ENCODE peak calls at places on chromosomes 5 and 9, in ten cellular contexts. O is AG04450; F is Peyer's patch; N is stimulated activated CD8-positive, alpha-beta memory T cell treated with anti-CD3 and anti-CD28 coated beads, Interleukin-7, amount 100 ng/mL, for 24 hours; Y is D341Med; X is cardiac muscle cell; M is choroid plexus epithelial cell; P is right lobe of liver; E is activated T-cell treated with anti-CD3 and anti-CD28 coated beads for 48 hours; S is CD8-positive, alpha-beta T cell. V is an unnamed sample.

GRCh38 chr9:84374516-84374915 is 34.0 kb upstream of the SLC28A3 start:
- DNase-seq in O (no peak), F (no peak), N (no peak), Y (peak), X (no peak), M (peak), P (no peak), E (no peak), S (no peak), V (no peak)

GRCh38 chr5:9742848-9743247 is 112.7 kb upstream of the TAS2R1 start:
- DNase-seq in O (no peak), F (no peak), N (no peak), Y (no peak), X (no peak), M (no peak), P (no peak), E (no peak), S (no peak), V (no peak)

GRCh38 chr5:136619556-136619955 is 254.2 kb upstream of the TRPC7 start:
- DNase-seq in O (no peak), F (no peak), N (no peak), Y (no peak), X (no peak), M (peak), P (no peak), E (no peak), S (no peak), V (no peak)

GRCh38 chr5:138459311-138459710 is 6.0 kb upstream of the EGR1 start:
- DNase-seq in O (no peak), F (peak), N (peak), Y (no peak), X (no peak), M (no peak), P (no peak), E (peak), S (peak), V (no peak)

GRCh38 chr5:173012882-173013281 is 29.3 kb downstream of the ATP6V0E1 start:
- DNase-seq in O (no peak), F (no peak), N (no peak), Y (no peak), X (no peak), M (peak), P (peak), E (no peak), S (no peak), V (no peak)

GRCh38 chr5:156174225-156174624 is 152.7 kb upstream of the SGCD start:
- DNase-seq in O (no peak), F (no peak), N (no peak), Y (no peak), X (no peak), M (no peak), P (no peak), E (no peak), S (no peak), V (no peak)

GRCh38 chr5:139912804-139913203 is 117.2 kb downstream of the PSD2 start:
- DNase-seq in O (no peak), F (no peak), N (no peak), Y (peak), X (peak), M (no peak), P (no peak), E (no peak), S (no peak), V (no peak)

GRCh38 chr9:91746904-91747303 is 203.1 kb downstream of the ROR2 start:
- DNase-seq in O (no peak), F (no peak), N (no peak), Y (no peak), X (no peak), M (peak), P (no peak), E (no peak), S (no peak), V (no peak)

GRCh38 chr5:125874717-125875116 is 548.5 kb upstream of the GRAMD2B start:
- DNase-seq in O (no peak), F (no peak), N (no peak), Y (no peak), X (peak), M (peak), P (no peak), E (no peak), S (no peak), V (no peak)

GRCh38 chr9:129319938-129320481 is 141.9 kb upstream of the IER5L start:
- DNase-seq in O (no peak), F (no peak), N (no peak), Y (peak), X (no peak), M (no peak), P (peak), E (no peak), S (no peak), V (no peak)

GRCh38 chr9:3150030-3150429 is 306.1 kb upstream of the PUM3 start:
- DNase-seq in O (no peak), F (no peak), N (no peak), Y (no peak), X (no peak), M (no peak), P (no peak), E (no peak), S (no peak), V (no peak)